ENCODE peak calls at places on chromosomes 1 and 21, in six cellular contexts. K is A549, Z is K562, V is endothelial cell of umbilical vein, Q is HCT116, X is NB4. M is an unnamed sample.

GRCh38 chr1:86703696-86704455 is 500 bp upstream of the SH3GLB1 start:
- DNase-seq in K (no peak), Z (peak), V (peak), Q (no peak), X (no peak), M (peak)

GRCh38 chr1:153880962-153881361 is 41.8 kb downstream of the GATAD2B start:
- DNase-seq in K (no peak), Z (peak), V (peak), Q (no peak), X (no peak), M (no peak)

GRCh38 chr1:228902781-228903572 is 167.7 kb downstream of the RHOU start:
- DNase-seq in K (peak), Z (no peak), V (peak), Q (peak), X (no peak), M (no peak)

GRCh38 chr1:84700065-84700464 is 9.8 kb upstream of the SSX2IP start:
- DNase-seq in K (no peak), Z (peak), V (no peak), Q (no peak), X (peak), M (no peak)

GRCh38 chr1:4165901-4166300 is 265.8 kb upstream of the C1orf174 start:
- DNase-seq in K (no peak), Z (no peak), V (no peak), Q (no peak), X (no peak), M (no peak)

GRCh38 chr21:35438643-35439404 is 389.7 kb upstream of the RUNX1 start:
- DNase-seq in K (no peak), Z (no peak), V (no peak), Q (no peak), X (peak), M (no peak)

GRCh38 chr1:166302919-166303758 is 136.3 kb upstream of the FAM78B start:
- DNase-seq in K (no peak), Z (no peak), V (no peak), Q (no peak), X (no peak), M (no peak)

GRCh38 chr21:17467392-17467791 is 45.5 kb upstream of the CXADR start:
- DNase-seq in K (no peak), Z (no peak), V (peak), Q (no peak), X (no peak), M (no peak)

GRCh38 chr1:206797534-206798383 is 25.5 kb upstream of the IL10 start:
- DNase-seq in K (peak), Z (peak), V (no peak), Q (no peak), X (peak), M (peak)

GRCh38 chr1:60978421-60979357 is 103.7 kb upstream of the NFIA start:
- DNase-seq in K (peak), Z (peak), V (peak), Q (no peak), X (peak), M (peak)

GRCh38 chr1:200337410-200337809 is 72.4 kb downstream of the ZNF281 start:
- DNase-seq in K (no peak), Z (no peak), V (no peak), Q (no peak), X (no peak), M (no peak)

GRCh38 chr1:202569393-202570322 is 140.6 kb downstream of the SYT2 start:
- DNase-seq in K (no peak), Z (no peak), V (no peak), Q (no peak), X (no peak), M (no peak)

GRCh38 chr1:41811978-41812852 is 106.5 kb downstream of the HIVEP3 start:
- DNase-seq in K (peak), Z (peak), V (peak), Q (peak), X (peak), M (peak)

GRCh38 chr21:45283611-45284455 is 3.9 kb downstream of the POFUT2 start:
- DNase-seq in K (no peak), Z (no peak), V (no peak), Q (no peak), X (no peak), M (peak)

DNA sequence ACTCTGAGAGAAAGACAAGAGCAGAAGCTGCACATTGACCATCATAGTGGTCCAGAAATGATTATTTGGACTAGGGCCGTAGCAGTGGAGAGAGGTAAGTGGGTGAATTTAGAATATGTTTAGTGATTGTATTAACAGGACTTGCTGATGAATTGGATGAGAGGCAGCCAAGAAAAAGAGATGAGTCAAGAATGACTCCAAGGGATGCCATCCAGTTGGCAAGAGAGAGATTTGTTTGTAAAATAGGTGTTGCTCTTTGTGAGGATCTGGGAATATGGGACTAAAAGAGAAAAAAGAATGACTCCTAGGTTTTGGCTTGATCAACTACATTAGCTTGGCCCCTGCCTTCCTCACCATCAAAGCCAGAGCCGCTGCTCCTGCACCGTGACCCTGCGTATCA is 54.2 kb upstream of the ARTN start:
- DNase-seq in K (no peak), Z (no peak), V (no peak), Q (no peak), X (no peak), M (no peak)
- TF ChIP-seq MAX in K (no peak), Z (no peak), V (no peak), Q (no peak), X (no peak), M (no peak)

GRCh38 chr1:230796626-230797025 is 49.4 kb downstream of the CAPN9 start:
- DNase-seq in K (no peak), Z (no peak), V (no peak), Q (no peak), X (no peak), M (no peak)

GRCh38 chr1:230793463-230793745 is 46.2 kb downstream of the CAPN9 start:
- DNase-seq in K (no peak), Z (no peak), V (no peak), Q (no peak), X (no peak), M (no peak)

GRCh38 chr1:230794871-230795645 is 47.9 kb downstream of the CAPN9 start:
- DNase-seq in K (no peak), Z (no peak), V (no peak), Q (no peak), X (no peak), M (no peak)

GRCh38 chr1:230792691-230793462 is 45.7 kb downstream of the CAPN9 start:
- DNase-seq in K (no peak), Z (peak), V (no peak), Q (no peak), X (no peak), M (no peak)

GRCh38 chr1:230794431-230794830 is 47.2 kb downstream of the CAPN9 start:
- DNase-seq in K (no peak), Z (no peak), V (no peak), Q (no peak), X (no peak), M (no peak)
- TF ChIP-seq MAX in K (no peak), Z (no peak), V (no peak), Q (no peak), X (no peak), M (no peak)

DNA sequence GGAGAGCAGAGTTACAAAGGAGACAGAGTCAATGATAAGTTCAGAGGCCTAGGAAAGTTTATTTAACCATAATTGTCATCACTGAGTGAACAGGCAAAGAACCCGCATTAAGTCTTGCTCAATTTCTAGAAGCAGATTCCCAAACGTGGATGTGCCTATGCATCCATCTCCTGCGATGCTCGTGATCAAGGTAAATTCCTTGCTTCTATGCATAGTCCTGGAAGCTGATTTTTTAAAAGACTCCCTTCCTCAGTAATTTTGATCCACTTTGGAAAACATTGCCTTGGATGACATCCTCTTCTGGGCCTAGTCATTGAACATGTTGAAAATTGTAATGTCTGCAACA is 116.4 kb downstream of the TNFSF18 start:
- DNase-seq in K (no peak), Z (no peak), V (no peak), Q (no peak), X (no peak), M (no peak)
- TF ChIP-seq MAX in K (no peak), Z (no peak), V (no peak), Q (no peak), X (no peak), M (no peak)

GRCh38 chr1:100349276-100349675 is 3.0 kb upstream of the CDC14A start:
- DNase-seq in K (no peak), Z (no peak), V (no peak), Q (no peak), X (no peak), M (no peak)
- TF ChIP-seq MAX in K (no peak), Z (no peak), V (no peak), Q (no peak), X (no peak), M (no peak)

GRCh38 chr1:12075195-12076114 is 12.4 kb downstream of the TNFRSF8 start:
- DNase-seq in K (no peak), Z (peak), V (no peak), Q (no peak), X (no peak), M (no peak)
- TF ChIP-seq MAX in K (no peak), Z (no peak), V (no peak), Q (no peak), X (no peak), M (no peak)

DNA sequence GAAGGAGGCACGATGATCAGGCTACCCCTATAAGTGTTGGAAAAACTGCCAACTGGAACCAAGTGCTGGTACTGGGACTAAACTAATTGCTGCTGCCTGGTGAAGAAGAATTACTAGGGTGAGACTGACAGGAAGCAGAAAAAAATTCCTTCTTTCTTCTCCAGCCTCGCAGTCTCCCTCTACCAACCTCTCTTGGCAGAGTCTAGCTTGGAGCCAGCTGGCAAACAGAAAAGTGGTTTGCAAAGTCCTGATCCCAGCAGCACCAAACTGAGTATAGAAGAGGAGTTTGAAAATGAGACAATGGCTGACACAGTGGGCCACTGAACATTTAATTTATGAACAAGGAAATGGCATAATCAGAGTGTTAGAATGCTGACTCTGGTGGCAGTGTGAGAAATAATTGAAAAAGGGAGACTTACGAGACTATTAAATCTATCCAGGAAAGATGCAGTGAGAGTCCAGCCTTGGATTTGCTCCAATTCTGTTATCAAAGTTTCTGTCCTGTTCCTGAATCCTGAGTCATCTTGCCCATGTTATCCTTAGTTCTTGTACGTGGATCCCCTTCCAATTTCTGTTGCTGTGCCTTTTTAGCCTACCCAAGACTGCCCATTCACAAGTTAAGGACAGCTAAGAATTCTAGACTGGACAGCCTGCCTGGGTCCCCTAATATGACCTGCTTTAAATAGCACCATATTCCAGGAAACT is 23.7 kb upstream of the DISP1 start:
- DNase-seq in K (no peak), Z (no peak), V (peak), Q (no peak), X (no peak), M (no peak)
- TF ChIP-seq MAX in K (no peak), Z (no peak), V (no peak), Q (no peak), X (no peak), M (no peak)

GRCh38 chr1:1355376-1355775 is 3.0 kb downstream of the MXRA8 start:
- DNase-seq in K (no peak), Z (no peak), V (no peak), Q (no peak), X (no peak), M (no peak)

GRCh38 chr1:1357871-1358432 is 403 bp downstream of the MXRA8 start:
- DNase-seq in K (no peak), Z (no peak), V (no peak), Q (no peak), X (no peak), M (no peak)

GRCh38 chr1:1358433-1359201 is at the start of gene MXRA8:
- DNase-seq in K (no peak), Z (peak), V (no peak), Q (no peak), X (no peak), M (no peak)

GRCh38 chr1:1356166-1356795 is 2.1 kb downstream of the MXRA8 start:
- DNase-seq in K (no peak), Z (no peak), V (no peak), Q (no peak), X (no peak), M (no peak)

GRCh38 chr1:1356796-1357401 is 1.5 kb downstream of the MXRA8 start:
- DNase-seq in K (no peak), Z (no peak), V (no peak), Q (no peak), X (no peak), M (no peak)
- TF ChIP-seq MAX in K (no peak), Z (no peak), V (no peak), Q (no peak), X (no peak), M (no peak)

GRCh38 chr1:29455781-29456180 is 219.5 kb downstream of the PTPRU start:
- DNase-seq in K (no peak), Z (no peak), V (no peak), Q (no peak), X (no peak), M (no peak)

GRCh38 chr1:29452463-29453230 is 216.3 kb downstream of the PTPRU start:
- DNase-seq in K (no peak), Z (no peak), V (no peak), Q (no peak), X (no peak), M (no peak)

GRCh38 chr1:29454616-29455380 is 218.5 kb downstream of the PTPRU start:
- DNase-seq in K (no peak), Z (no peak), V (no peak), Q (no peak), X (no peak), M (no peak)

GRCh38 chr1:29456685-29457084 is 220.4 kb downstream of the PTPRU start:
- DNase-seq in K (no peak), Z (no peak), V (no peak), Q (no peak), X (no peak), M (no peak)

GRCh38 chr1:29453502-29454240 is 217.3 kb downstream of the PTPRU start:
- DNase-seq in K (peak), Z (peak), V (peak), Q (peak), X (peak), M (peak)
- TF ChIP-seq MAX in K (no peak), Z (no peak), V (no peak), Q (no peak), X (no peak), M (no peak)

DNA sequence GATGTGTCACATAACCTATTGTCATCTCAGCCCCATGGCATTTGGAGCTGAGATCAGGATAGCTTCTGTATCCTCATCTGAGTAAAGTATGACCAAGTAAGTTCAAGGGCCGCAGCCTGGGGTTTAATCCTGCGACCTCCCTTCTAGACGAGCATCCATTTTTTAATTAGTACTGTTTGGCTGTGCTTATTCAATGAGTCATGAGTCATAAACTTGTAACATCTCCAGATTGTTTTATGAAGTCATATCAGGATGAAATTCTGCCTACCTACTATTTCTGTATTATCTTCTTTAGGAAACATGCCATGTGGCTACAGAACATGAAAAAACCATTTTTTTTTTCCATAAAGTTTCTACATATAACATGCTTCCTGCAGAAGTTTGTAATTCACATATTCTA is 119.1 kb downstream of the ERG start:
- DNase-seq in K (no peak), Z (no peak), V (peak), Q (no peak), X (no peak), M (no peak)
- TF ChIP-seq MAX in K (no peak), Z (no peak), V (no peak), Q (no peak), X (no peak), M (no peak)

GRCh38 chr1:64894438-64895196 is 71.7 kb downstream of the JAK1 start:
- DNase-seq in K (no peak), Z (no peak), V (no peak), Q (no peak), X (peak), M (no peak)

GRCh38 chr1:64893921-64894320 is 72.4 kb downstream of the JAK1 start:
- DNase-seq in K (no peak), Z (peak), V (no peak), Q (no peak), X (no peak), M (no peak)

GRCh38 chr1:64895500-64895899 is 70.8 kb downstream of the JAK1 start:
- DNase-seq in K (no peak), Z (no peak), V (no peak), Q (no peak), X (peak), M (no peak)

GRCh38 chr1:64898107-64898861 is 68.1 kb downstream of the JAK1 start:
- DNase-seq in K (peak), Z (peak), V (peak), Q (peak), X (peak), M (no peak)

DNA sequence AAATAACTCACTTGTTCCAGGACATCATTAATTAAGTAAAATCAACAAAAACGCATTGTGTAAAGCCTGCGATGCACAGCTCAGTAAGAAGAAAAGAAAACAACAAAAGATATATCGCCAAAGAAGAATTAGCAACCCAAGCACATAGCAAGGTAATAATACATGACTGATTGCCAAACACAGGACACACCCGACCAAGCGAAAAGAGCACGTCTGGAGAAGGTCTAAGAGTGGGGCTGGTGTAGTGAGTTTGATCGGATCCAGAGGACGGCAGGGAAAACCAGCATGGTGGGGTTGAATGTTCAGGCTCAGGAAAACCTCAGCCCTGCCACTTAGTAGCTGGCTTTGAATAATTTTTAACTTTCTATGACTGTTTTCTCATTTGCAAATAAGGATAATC is 69.8 kb downstream of the JAK1 start:
- DNase-seq in K (no peak), Z (no peak), V (no peak), Q (no peak), X (no peak), M (no peak)
- TF ChIP-seq MAX in K (no peak), Z (no peak), V (no peak), Q (no peak), X (no peak), M (no peak)